ENCODE peak calls at places on chromosomes 3 and 15, in four cellular contexts. C is IMR-90, E is K562, H is endothelial cell of umbilical vein. A is an unnamed sample. For H3K9me1, the result is how much of the 10 kb centered on the place peaks cover.

GRCh38 chr3:31853580-31853979 is 127.5 kb downstream of the OSBPL10 start:
- DNase-seq in E (no peak), C (no peak), H (no peak), A (no peak)

GRCh38 chr15:59892995-59893394 is 111.1 kb upstream of the FOXB1 start:
- DNase-seq in H (no peak), E (no peak), C (peak), A (no peak)

GRCh38 chr15:57662091-57662744 is 44.3 kb upstream of the POLR2M start:
- DNase-seq in H (no peak), C (no peak), E (no peak), A (no peak)

GRCh38 chr3:136078421-136079364 is 113.2 kb downstream of the PPP2R3A start:
- DNase-seq in C (peak), H (peak), E (no peak), A (no peak)

GRCh38 chr3:73364517-73364916 is 260.2 kb downstream of the PDZRN3 start:
- DNase-seq in H (no peak), C (no peak), E (no peak), A (no peak)

GRCh38 chr3:178631950-178632349 is 95.7 kb downstream of the KCNMB2 start:
- DNase-seq in C (no peak), H (no peak), E (no peak), A (no peak)

GRCh38 chr3:144106970-144107369 is 135.3 kb downstream of the DIPK2A start:
- DNase-seq in H (peak), C (no peak), E (peak), A (no peak)

GRCh38 chr3:146550743-146551510 is 6.5 kb upstream of the PLSCR1 start:
- DNase-seq in H (peak), E (no peak), C (peak), A (peak)

GRCh38 chr3:49469037-49469875 is 811 bp upstream of the DAG1 start:
- DNase-seq in C (peak), E (peak), H (peak), A (no peak)

GRCh38 chr3:155664922-155665695 is 79.8 kb downstream of the PLCH1 start:
- DNase-seq in C (peak), E (no peak), H (no peak), A (no peak)

GRCh38 chr15:27028836-27029482 is 58.0 kb downstream of the GABRG3 start:
- DNase-seq in H (no peak), E (no peak), C (no peak), A (no peak)

GRCh38 chr3:56966509-56966908 is 94.0 kb upstream of the SPATA12 start:
- DNase-seq in H (no peak), E (no peak), C (no peak), A (no peak)

GRCh38 chr3:42410362-42410761 is at the start of gene LYZL4:
- DNase-seq in H (no peak), C (no peak), E (no peak), A (no peak)

GRCh38 chr3:124504332-124505059 is 225.8 kb upstream of the UMPS start:
- DNase-seq in H (peak), C (peak), E (no peak), A (no peak)

GRCh38 chr15:40115670-40116093 is 7.0 kb upstream of the BMF start:
- DNase-seq in H (no peak), E (no peak), C (no peak), A (no peak)

GRCh38 chr3:194658477-194659242 is 13.3 kb downstream of the LSG1 start:
- DNase-seq in C (no peak), E (no peak), H (peak), A (no peak)

GRCh38 chr3:13879102-13879945 is 547 bp downstream of the WNT7A start:
- DNase-seq in C (no peak), E (no peak), H (no peak), A (no peak)

GRCh38 chr15:90982135-90982534 is 12.2 kb downstream of the PRC1 start:
- DNase-seq in H (no peak), E (no peak), C (peak), A (no peak)

GRCh38 chr3:23501201-23501824 is 298.2 kb downstream of the UBE2E2 start:
- DNase-seq in C (peak), E (no peak), H (no peak), A (no peak)

GRCh38 chr3:191094057-191094456 is 105.0 kb upstream of the OSTN start:
- DNase-seq in H (no peak), C (peak), E (no peak), A (peak)

GRCh38 chr3:11651900-11652299 is 8.2 kb upstream of the VGLL4 start:
- DNase-seq in H (peak), C (peak), E (no peak), A (no peak)

GRCh38 chr3:144189044-144189443 is 217.4 kb downstream of the DIPK2A start:
- DNase-seq in H (no peak), C (peak), E (no peak), A (no peak)

GRCh38 chr3:194274424-194275085 is 76.6 kb downstream of the CPN2 start:
- DNase-seq in E (no peak), H (peak), C (no peak), A (no peak)

GRCh38 chr15:29986946-29987345 is 95.8 kb upstream of the GOLGA8J start:
- DNase-seq in C (no peak), E (no peak), H (no peak), A (no peak)

GRCh38 chr3:130242850-130243569 is 102.5 kb upstream of the COL6A5 start:
- DNase-seq in C (peak), H (peak), E (peak), A (no peak)

GRCh38 chr3:102224171-102224570 is 210.6 kb upstream of the ZPLD1 start:
- DNase-seq in E (no peak), C (peak), H (peak), A (no peak)

GRCh38 chr15:50377867-50378751 is 23.1 kb upstream of the GABPB1 start:
- DNase-seq in H (no peak), E (no peak), C (no peak), A (no peak)

GRCh38 chr3:172557515-172558220 is 34.4 kb upstream of the TNFSF10 start:
- DNase-seq in H (no peak), E (no peak), C (peak), A (no peak)

GRCh38 chr3:124786491-124787241 is 56.4 kb downstream of the UMPS start:
- DNase-seq in C (peak), E (no peak), H (peak), A (no peak)

GRCh38 chr3:169379496-169380121 is 283.9 kb downstream of the MECOM start:
- DNase-seq in E (no peak), H (no peak), C (no peak), A (no peak)

GRCh38 chr15:65068436-65068835 is 645 bp upstream of the RASL12 start:
- DNase-seq in C (no peak), E (no peak), H (no peak), A (no peak)

GRCh38 chr3:129231331-129232119 is 17.9 kb upstream of the COPG1 start:
- DNase-seq in C (peak), H (no peak), E (no peak), A (no peak)

GRCh38 chr3:151918253-151919029 is 45.0 kb downstream of the SUCNR1 start:
- DNase-seq in H (peak), E (peak), C (peak), A (no peak)

GRCh38 chr15:94266000-94266399 is 34.6 kb downstream of the MCTP2 start:
- DNase-seq in E (no peak), C (peak), H (no peak), A (no peak)

GRCh38 chr3:86985427-86985826 is 5.5 kb downstream of the VGLL3 start:
- DNase-seq in C (no peak), E (no peak), H (no peak), A (no peak)

GRCh38 chr3:112464264-112464663 is 35.0 kb downstream of the BTLA start:
- DNase-seq in E (no peak), C (no peak), H (peak), A (no peak)

GRCh38 chr3:38163117-38163870 is 2.0 kb upstream of the OXSR1 start:
- DNase-seq in C (no peak), E (peak), H (no peak), A (no peak)

GRCh38 chr3:44992555-44993470 is 16.8 kb downstream of the EXOSC7 start:
- DNase-seq in C (no peak), H (no peak), E (peak), A (peak)

GRCh38 chr15:66940368-66940767 is 125.0 kb upstream of the SMAD3 start:
- DNase-seq in E (no peak), C (peak), H (no peak), A (no peak)

GRCh38 chr3:175716451-175716850 is 857.3 kb downstream of the NAALADL2 start:
- DNase-seq in C (peak), H (no peak), E (no peak), A (no peak)

DNA sequence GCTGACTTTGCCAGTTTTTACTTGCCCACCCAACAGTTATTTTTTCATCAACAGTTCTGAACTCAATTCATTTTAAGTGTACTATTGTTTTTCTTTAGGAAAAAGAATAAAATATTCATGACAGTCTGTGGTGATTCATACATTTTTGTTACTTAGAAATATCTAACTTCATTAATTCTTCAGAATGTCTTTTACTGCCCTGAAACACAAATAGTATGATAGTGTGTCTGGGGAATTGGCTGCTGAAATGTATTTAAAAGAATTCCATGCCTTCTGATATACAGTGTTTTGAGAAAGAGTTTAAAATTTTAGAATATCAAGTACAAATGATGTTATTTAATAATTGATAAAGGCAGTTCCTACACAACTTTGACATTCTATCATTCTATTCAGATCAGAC is 854.1 kb downstream of the NAALADL2 start:
- DNase-seq in H (no peak), E (no peak), C (peak), A (no peak)
- H3K9ac ChIP-seq in H (no peak), E (no peak), C (no peak), A (no peak)

DNA sequence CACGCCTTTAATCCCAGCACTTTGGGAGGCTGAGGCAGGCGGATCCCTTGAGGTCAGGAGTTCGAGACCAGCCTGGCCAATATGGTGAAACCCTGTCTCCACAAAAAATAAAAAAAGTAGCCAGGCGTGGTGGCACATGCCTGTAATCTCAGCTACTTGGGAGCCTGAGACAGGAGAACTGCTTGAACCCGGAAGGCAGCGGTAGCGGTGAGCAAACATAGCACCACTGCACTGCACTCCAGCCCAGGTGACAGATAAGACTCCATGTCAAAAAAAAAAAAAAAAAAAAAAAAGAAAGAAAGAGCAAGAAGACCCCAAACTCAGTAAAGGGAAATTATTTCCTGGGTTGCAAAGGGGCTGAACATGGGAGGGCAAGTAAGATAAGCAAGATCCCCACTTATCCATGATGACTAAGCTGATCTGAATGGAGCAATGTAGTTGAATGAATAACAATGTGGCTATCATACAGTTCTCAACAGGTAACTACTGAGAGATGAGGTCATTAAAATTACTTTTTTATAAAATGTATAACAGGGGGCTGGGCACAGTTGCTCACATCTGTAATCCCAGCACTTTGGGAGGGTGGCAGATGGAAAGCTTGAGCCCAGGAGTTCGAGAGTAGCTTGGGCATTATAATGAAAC is 46.0 kb downstream of the RBM15B start:
- DNase-seq in H (no peak), E (no peak), C (no peak), A (peak)
- H3K9me1 ChIP-seq in H (under half), E (under half), C (under half), A (under half)

GRCh38 chr15:74869726-74870407 is 3.3 kb downstream of the SCAMP2 start:
- DNase-seq in E (no peak), C (peak), H (peak), A (no peak)
- H3K9ac ChIP-seq in E (no peak), C (no peak), H (no peak), A (no peak)

DNA sequence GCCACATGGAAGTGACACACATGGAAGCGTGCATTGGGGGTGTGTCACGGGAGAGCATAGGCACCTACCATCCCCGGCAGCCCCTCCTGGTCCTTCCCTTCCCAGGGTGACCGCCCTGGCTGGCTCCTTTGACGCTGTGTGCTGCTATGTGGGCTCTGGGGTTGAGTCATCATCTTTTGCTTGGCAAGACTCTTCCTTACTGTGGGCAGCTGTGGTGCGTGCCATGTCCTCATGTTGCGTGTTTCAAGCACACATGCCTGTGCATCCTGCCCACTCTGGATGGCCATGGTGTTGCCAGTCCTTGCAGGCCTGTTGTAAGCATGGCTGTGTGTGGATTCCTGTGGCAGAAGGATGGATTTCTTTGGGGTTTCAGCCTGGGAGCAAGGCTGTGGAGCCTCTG is 14.0 kb downstream of the PLXNA1 start:
- DNase-seq in E (no peak), H (no peak), C (peak), A (no peak)
- H3K9me1 ChIP-seq in E (under half), H (under half), C (under half), A (under half)

A was measured in keratinocyte.